ENCODE peak calls at places on chromosomes 1 and 21, in five cellular contexts. X is NCI-H1105 treated with DMSO at 0.1 percent for 48 hours, Q is T-helper 17 cell, A is NCI-H460, D is caudate nucleus. L is an unnamed sample.

GRCh38 chr1:212118167-212118871 is 82.8 kb downstream of the DTL start:
- DNase-seq in X (no peak), Q (no peak), A (no peak), D (no peak), L (no peak)

GRCh38 chr21:17853393-17854275 is 34.5 kb upstream of the C21orf91 start:
- DNase-seq in X (no peak), Q (no peak), A (no peak), D (no peak), L (no peak)

GRCh38 chr1:1345384-1345783 is 3.8 kb downstream of the DVL1 start:
- DNase-seq in X (no peak), Q (no peak), A (no peak), D (no peak), L (no peak)

GRCh38 chr1:168054117-168054516 is 82.6 kb downstream of the GPR161 start:
- DNase-seq in X (no peak), Q (no peak), A (no peak), D (no peak), L (no peak)

GRCh38 chr1:157277281-157277680 is 139.1 kb upstream of the ETV3 start:
- DNase-seq in X (no peak), Q (no peak), A (no peak), D (no peak), L (no peak)

GRCh38 chr1:1672181-1672965 is 13.6 kb upstream of the CDK11B start:
- DNase-seq in X (no peak), Q (no peak), A (no peak), D (no peak), L (peak; percentile 11)

GRCh38 chr1:51956528-51957509 is 33.7 kb downstream of the RAB3B start:
- DNase-seq in X (peak; percentile 62), Q (no peak), A (no peak), D (no peak), L (no peak)

GRCh38 chr21:44548381-44548780 is 2.9 kb downstream of the KRTAP10-2 start:
- DNase-seq in X (no peak), Q (no peak), A (no peak), D (no peak), L (no peak)

GRCh38 chr1:26096471-26096870 is 15.2 kb upstream of the PDIK1L start:
- DNase-seq in X (no peak), Q (no peak), A (no peak), D (no peak), L (no peak)

GRCh38 chr21:34579411-34579810 is 35.5 kb downstream of the RCAN1 start:
- DNase-seq in X (no peak), Q (no peak), A (no peak), D (no peak), L (no peak)

GRCh38 chr1:22673486-22674409 is 20.7 kb downstream of the C1QB start:
- DNase-seq in X (peak; percentile 23), Q (no peak), A (peak; percentile 26), D (no peak), L (peak; percentile 66)

GRCh38 chr1:204448321-204448964 is 36.8 kb upstream of the PPP1R15B start:
- DNase-seq in X (no peak), Q (no peak), A (no peak), D (no peak), L (no peak)

L was measured in GM13976.